ENCODE peak calls at places on chromosomes 7 and 10, in nine cellular contexts. One of them, this sample, is unnamed. For H3K4me1, the result is how much of the 10 kb centered on the place peaks cover.

GRCh38 chr10:70575486-70575873 is 27.1 kb downstream of the PRF1 start:
- DNase-seq in BE2C: no peak
- DNase-seq in pancreas: no peak
- DNase-seq in kidney: peak
- DNase-seq in right lobe of liver: peak
- DNase-seq in psoas muscle: no peak
- DNase-seq in neuronal stem cell: no peak
- DNase-seq in SJCRH30: peak
- DNase-seq in PC-9: no peak
- DNase-seq in this sample: no peak

GRCh38 chr7:42945821-42946615 is 13.8 kb downstream of the MRPL32 start:
- DNase-seq in kidney: no peak
- DNase-seq in SJCRH30: no peak
- DNase-seq in BE2C: no peak
- DNase-seq in pancreas: no peak
- DNase-seq in psoas muscle: no peak
- DNase-seq in right lobe of liver: no peak
- DNase-seq in PC-9: no peak
- DNase-seq in neuronal stem cell: no peak
- DNase-seq in this sample: peak

GRCh38 chr7:69701241-69701741 is 103.0 kb downstream of the AUTS2 start:
- DNase-seq in pancreas: no peak
- DNase-seq in SJCRH30: no peak
- DNase-seq in PC-9: no peak
- DNase-seq in neuronal stem cell: no peak
- DNase-seq in right lobe of liver: no peak
- DNase-seq in BE2C: no peak
- DNase-seq in kidney: no peak
- DNase-seq in psoas muscle: no peak
- DNase-seq in this sample: no peak

GRCh38 chr10:115606727-115607126 is 513.6 kb downstream of the ATRNL1 start:
- DNase-seq in PC-9: no peak
- DNase-seq in BE2C: no peak
- DNase-seq in psoas muscle: no peak
- DNase-seq in neuronal stem cell: no peak
- DNase-seq in kidney: no peak
- DNase-seq in right lobe of liver: no peak
- DNase-seq in SJCRH30: no peak
- DNase-seq in pancreas: no peak
- DNase-seq in this sample: no peak

GRCh38 chr7:139776486-139777303 is 1.1 kb downstream of the HIPK2 start:
- DNase-seq in kidney: no peak
- DNase-seq in right lobe of liver: peak
- DNase-seq in PC-9: peak
- DNase-seq in psoas muscle: no peak
- DNase-seq in neuronal stem cell: peak
- DNase-seq in pancreas: no peak
- DNase-seq in BE2C: peak
- DNase-seq in SJCRH30: peak
- DNase-seq in this sample: peak

GRCh38 chr10:102604379-102604960 is 39.8 kb upstream of the TRIM8 start:
- DNase-seq in SJCRH30: no peak
- DNase-seq in right lobe of liver: no peak
- DNase-seq in BE2C: no peak
- DNase-seq in pancreas: no peak
- DNase-seq in kidney: no peak
- DNase-seq in PC-9: peak
- DNase-seq in neuronal stem cell: no peak
- DNase-seq in psoas muscle: no peak
- DNase-seq in this sample: peak

GRCh38 chr10:133419211-133419950 is 5.0 kb downstream of the SPRN start:
- DNase-seq in PC-9: no peak
- DNase-seq in pancreas: no peak
- DNase-seq in kidney: peak
- DNase-seq in right lobe of liver: no peak
- DNase-seq in psoas muscle: no peak
- DNase-seq in neuronal stem cell: no peak
- DNase-seq in BE2C: no peak
- DNase-seq in SJCRH30: no peak
- DNase-seq in this sample: no peak

GRCh38 chr7:85529831-85530230 is 343.0 kb upstream of the SEMA3D start:
- DNase-seq in kidney: no peak
- DNase-seq in neuronal stem cell: no peak
- DNase-seq in BE2C: no peak
- DNase-seq in pancreas: no peak
- DNase-seq in psoas muscle: no peak
- DNase-seq in SJCRH30: no peak
- DNase-seq in right lobe of liver: no peak
- DNase-seq in PC-9: no peak
- DNase-seq in this sample: no peak

DNA sequence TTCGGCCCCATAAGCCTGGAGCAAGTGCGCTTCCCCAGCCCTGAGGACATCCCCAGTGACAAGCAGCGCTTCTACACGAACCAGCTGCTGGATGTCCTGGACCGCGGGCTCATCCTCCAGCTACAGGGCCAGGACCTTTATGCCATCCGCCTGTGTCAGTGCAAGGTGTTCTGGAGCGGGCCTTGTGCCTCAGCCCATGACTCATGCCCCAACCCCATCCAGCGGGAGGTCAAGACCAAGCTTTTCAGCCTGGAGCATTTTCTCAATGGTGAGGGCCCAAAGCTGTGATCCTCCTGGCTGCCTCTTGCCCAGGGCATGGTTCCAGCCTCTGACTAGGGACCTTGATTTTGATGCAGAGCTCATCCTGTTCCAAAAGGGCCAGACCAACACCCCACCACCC is 10.1 kb downstream of the IRF5 start:
- DNase-seq in BE2C: no peak
- DNase-seq in psoas muscle: no peak
- DNase-seq in pancreas: no peak
- DNase-seq in PC-9: no peak
- DNase-seq in SJCRH30: no peak
- DNase-seq in neuronal stem cell: no peak
- DNase-seq in kidney: no peak
- DNase-seq in right lobe of liver: no peak
- DNase-seq in this sample: no peak
- H3K4me1 ChIP-seq in BE2C: under half
- H3K4me1 ChIP-seq in psoas muscle: under half
- H3K4me1 ChIP-seq in pancreas: under half
- H3K4me1 ChIP-seq in PC-9: under half
- H3K4me1 ChIP-seq in SJCRH30: under half
- H3K4me1 ChIP-seq in neuronal stem cell: under half
- H3K4me1 ChIP-seq in kidney: under half
- H3K4me1 ChIP-seq in right lobe of liver: under half
- H3K4me1 ChIP-seq in this sample: under half

GRCh38 chr10:75468612-75469011 is 37.2 kb downstream of the LRMDA start:
- DNase-seq in pancreas: no peak
- DNase-seq in right lobe of liver: no peak
- DNase-seq in neuronal stem cell: no peak
- DNase-seq in PC-9: no peak
- DNase-seq in BE2C: no peak
- DNase-seq in kidney: no peak
- DNase-seq in SJCRH30: no peak
- DNase-seq in psoas muscle: peak
- DNase-seq in this sample: no peak
- H3K4me1 ChIP-seq in pancreas: under half
- H3K4me1 ChIP-seq in right lobe of liver: under half
- H3K4me1 ChIP-seq in neuronal stem cell: under half
- H3K4me1 ChIP-seq in PC-9: under half
- H3K4me1 ChIP-seq in BE2C: under half
- H3K4me1 ChIP-seq in kidney: under half
- H3K4me1 ChIP-seq in SJCRH30: under half
- H3K4me1 ChIP-seq in psoas muscle: under half
- H3K4me1 ChIP-seq in this sample: under half

GRCh38 chr7:610141-610530 is 90.5 kb upstream of the PDGFA start:
- DNase-seq in psoas muscle: no peak
- DNase-seq in pancreas: no peak
- DNase-seq in kidney: peak
- DNase-seq in SJCRH30: no peak
- DNase-seq in BE2C: no peak
- DNase-seq in PC-9: no peak
- DNase-seq in neuronal stem cell: no peak
- DNase-seq in right lobe of liver: no peak
- DNase-seq in this sample: no peak
- H3K4me1 ChIP-seq in psoas muscle: under half
- H3K4me1 ChIP-seq in pancreas: under half
- H3K4me1 ChIP-seq in kidney: under half
- H3K4me1 ChIP-seq in SJCRH30: under half
- H3K4me1 ChIP-seq in BE2C: under half
- H3K4me1 ChIP-seq in PC-9: under half
- H3K4me1 ChIP-seq in neuronal stem cell: under half
- H3K4me1 ChIP-seq in right lobe of liver: under half
- H3K4me1 ChIP-seq in this sample: under half

DNA sequence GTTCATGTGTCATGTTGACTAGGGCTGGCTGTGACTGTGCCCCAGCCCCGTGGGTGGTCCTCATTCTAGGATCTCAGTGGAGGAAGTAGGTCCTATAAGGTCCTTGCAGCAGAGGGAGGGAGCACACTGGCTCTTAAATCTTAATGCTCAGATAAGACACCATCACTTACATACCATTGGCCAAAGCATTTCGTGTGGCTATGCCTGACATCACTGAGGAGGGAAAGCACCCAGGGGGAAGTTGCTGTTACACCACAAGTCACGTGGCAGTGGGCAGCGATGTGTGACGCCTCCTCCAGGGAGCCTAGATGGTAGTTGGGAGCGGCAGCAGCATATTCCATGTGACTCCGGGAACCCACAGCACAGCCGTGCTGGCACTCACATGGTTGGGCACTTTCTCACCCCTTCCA is 224.7 kb upstream of the SH2B2 start:
- DNase-seq in pancreas: no peak
- DNase-seq in SJCRH30: no peak
- DNase-seq in psoas muscle: no peak
- DNase-seq in BE2C: peak
- DNase-seq in right lobe of liver: peak
- DNase-seq in PC-9: no peak
- DNase-seq in neuronal stem cell: no peak
- DNase-seq in kidney: peak
- DNase-seq in this sample: peak
- H3K4me1 ChIP-seq in pancreas: under half
- H3K4me1 ChIP-seq in SJCRH30: under half
- H3K4me1 ChIP-seq in psoas muscle: under half
- H3K4me1 ChIP-seq in BE2C: under half
- H3K4me1 ChIP-seq in right lobe of liver: under half
- H3K4me1 ChIP-seq in PC-9: under half
- H3K4me1 ChIP-seq in neuronal stem cell: under half
- H3K4me1 ChIP-seq in kidney: under half
- H3K4me1 ChIP-seq in this sample: under half

DNA sequence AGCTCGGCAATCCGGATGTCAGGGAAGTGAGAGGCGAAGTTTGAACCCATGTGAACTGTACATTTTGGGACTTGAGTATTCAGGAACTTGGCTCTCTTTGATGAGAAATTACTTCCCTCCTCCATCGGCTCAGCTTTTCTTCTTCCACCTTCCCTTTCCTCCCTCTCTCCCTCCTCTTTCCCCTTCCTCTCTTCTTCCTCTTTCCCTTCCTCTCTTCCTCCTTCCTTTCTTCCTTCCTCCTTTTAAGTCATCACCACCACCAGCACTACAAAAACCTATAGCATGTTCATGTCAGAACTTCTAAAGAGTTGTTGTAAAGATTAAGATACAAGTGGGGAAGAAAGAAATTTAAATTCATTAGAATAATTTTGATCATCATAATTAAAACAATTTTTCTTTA is 31.9 kb upstream of the CDHR3 start:
- DNase-seq in psoas muscle: no peak
- DNase-seq in PC-9: no peak
- DNase-seq in neuronal stem cell: no peak
- DNase-seq in kidney: no peak
- DNase-seq in pancreas: no peak
- DNase-seq in SJCRH30: no peak
- DNase-seq in BE2C: no peak
- DNase-seq in right lobe of liver: no peak
- DNase-seq in this sample: no peak
- H3K4me1 ChIP-seq in psoas muscle: under half
- H3K4me1 ChIP-seq in PC-9: under half
- H3K4me1 ChIP-seq in neuronal stem cell: under half
- H3K4me1 ChIP-seq in kidney: under half
- H3K4me1 ChIP-seq in pancreas: under half
- H3K4me1 ChIP-seq in SJCRH30: under half
- H3K4me1 ChIP-seq in BE2C: under half
- H3K4me1 ChIP-seq in right lobe of liver: under half
- H3K4me1 ChIP-seq in this sample: under half

This sample was measured in SJSA1.